ENCODE peak calls at places on chromosomes 16 and 17, in six cellular contexts. G is activated B cell treated with CpG ODN at 0.5 μM for 24 hours; J is hepatic stellate cell; W is activated CD4-positive, alpha-beta T cell treated with anti-CD3 and anti-CD28 coated beads, Interleukin-2, amount 50 U/mL, for 1 hour; L is lower leg skin; R is stimulated activated CD8-positive, alpha-beta memory T cell treated with anti-CD3 and anti-CD28 coated beads, Interleukin-15, amount 100 ng/mL, for 24 hours. E is an unnamed sample.

GRCh38 chr17:14471052-14471451 is 170.2 kb downstream of the HS3ST3B1 start:
- DNase-seq in G (no peak), J (peak), W (no peak), L (no peak), R (no peak), E (no peak)

GRCh38 chr17:81513669-81514484 is 1.3 kb upstream of the ACTG1 start:
- DNase-seq in G (peak), J (peak), W (peak), L (peak), R (no peak), E (no peak)

GRCh38 chr17:79019631-79020584 is 4.1 kb upstream of the C1QTNF1 start:
- DNase-seq in G (peak), J (peak), W (peak), L (peak), R (no peak), E (no peak)

GRCh38 chr17:77472837-77473214 is 332.1 kb downstream of the SEC14L1 start:
- DNase-seq in G (no peak), J (no peak), W (no peak), L (no peak), R (no peak), E (no peak)

GRCh38 chr17:8701221-8701620 is 43.4 kb downstream of the CCDC42 start:
- DNase-seq in G (no peak), J (no peak), W (no peak), L (no peak), R (no peak), E (no peak)

GRCh38 chr17:7435676-7436555 is 681 bp downstream of the TMEM102 start:
- DNase-seq in G (peak), J (no peak), W (peak), L (peak), R (peak), E (no peak)

GRCh38 chr17:79031996-79032875 is 8.3 kb downstream of the C1QTNF1 start:
- DNase-seq in G (no peak), J (no peak), W (no peak), L (no peak), R (no peak), E (no peak)

GRCh38 chr16:78742501-78743283 is 643.2 kb downstream of the WWOX start:
- DNase-seq in G (peak), J (peak), W (peak), L (peak), R (peak), E (no peak)

GRCh38 chr17:49508061-49508865 is 13.2 kb downstream of the NGFR start:
- DNase-seq in G (no peak), J (no peak), W (no peak), L (peak), R (no peak), E (no peak)